ENCODE peak calls at places on chromosome 19, in four cellular contexts. V, X, C and F are unnamed samples.

GRCh38 chr19:42601811-42602443 is 7.2 kb upstream of the CEACAM8 start:
- DNase-seq in X (no peak), C (no peak), V (peak), F (peak)

GRCh38 chr19:18098891-18099622 is 1.5 kb downstream of the MAST3 start:
- DNase-seq in V (no peak), C (no peak), X (no peak), F (no peak)

GRCh38 chr19:31770220-31770619 is 421.0 kb upstream of the TSHZ3 start:
- DNase-seq in C (no peak), X (no peak), V (no peak), F (peak)

GRCh38 chr19:7916908-7917291 is 2.3 kb downstream of the TGFBR3L start:
- DNase-seq in X (no peak), C (no peak), V (no peak), F (no peak)

GRCh38 chr19:58117841-58118575 is 20.0 kb upstream of the ZSCAN18 start:
- DNase-seq in X (no peak), C (no peak), V (no peak), F (no peak)

GRCh38 chr19:51593138-51593890 is 22.2 kb downstream of the ZNF175 start:
- DNase-seq in V (no peak), C (no peak), X (peak), F (no peak)

GRCh38 chr19:15633122-15633521 is 7.6 kb upstream of the CYP4F3 start:
- DNase-seq in V (no peak), X (no peak), C (no peak), F (peak)

GRCh38 chr19:24049537-24049936 is 37.5 kb upstream of the ZNF254 start:
- DNase-seq in X (no peak), V (no peak), C (no peak), F (no peak)

GRCh38 chr19:4909172-4909896 is at the start of gene UHRF1:
- DNase-seq in X (peak), C (no peak), V (peak), F (peak)

GRCh38 chr19:47111081-47111589 is 2.4 kb downstream of the ZC3H4 start:
- DNase-seq in V (no peak), X (no peak), C (peak), F (peak)

GRCh38 chr19:18262917-18263316 is 11.3 kb downstream of the IQCN start:
- DNase-seq in X (no peak), C (no peak), V (no peak), F (peak)

GRCh38 chr19:38412961-38413360 is 10.1 kb downstream of the FAM98C start:
- DNase-seq in X (no peak), V (no peak), C (no peak), F (no peak)

GRCh38 chr19:31263317-31263716 is 85.9 kb downstream of the TSHZ3 start:
- DNase-seq in C (no peak), V (no peak), X (no peak), F (no peak)

GRCh38 chr19:22533761-22534160 is 100.4 kb upstream of the ZNF492 start:
- DNase-seq in V (no peak), X (no peak), C (no peak), F (no peak)

GRCh38 chr19:10575011-10575716 is 6.4 kb upstream of the CDKN2D start:
- DNase-seq in X (no peak), V (no peak), C (no peak), F (no peak)

GRCh38 chr19:52248256-52248655 is 21.1 kb upstream of the ZNF766 start:
- DNase-seq in V (peak), X (peak), C (peak), F (peak)

GRCh38 chr19:29596080-29596479 is 10.0 kb upstream of the POP4 start:
- DNase-seq in C (no peak), V (no peak), X (no peak), F (no peak)

GRCh38 chr19:41434450-41434849 is 5.3 kb downstream of the DMAC2 start:
- DNase-seq in C (no peak), V (no peak), X (no peak), F (no peak)

GRCh38 chr19:8370176-8371010 is 6.4 kb downstream of the ANGPTL4 start:
- DNase-seq in X (no peak), V (no peak), C (no peak), F (no peak)

GRCh38 chr19:53696951-53697350 is 65.2 kb downstream of the DPRX start:
- DNase-seq in X (no peak), C (no peak), V (no peak), F (no peak)

GRCh38 chr19:41224632-41225031 is 5.6 kb downstream of the AXL start:
- DNase-seq in X (no peak), C (no peak), V (no peak), F (no peak)

GRCh38 chr19:51448011-51448744 is 10.1 kb downstream of the SIGLEC8 start:
- DNase-seq in C (no peak), X (no peak), V (no peak), F (peak)

GRCh38 chr19:56119585-56119978 is 1.5 kb downstream of the ZNF787 start:
- DNase-seq in C (peak), V (peak), X (no peak), F (peak)

GRCh38 chr19:56121180-56122167 is at the start of gene ZNF787:
- DNase-seq in X (peak), C (peak), V (peak), F (peak)

GRCh38 chr19:31349160-31349881 is at the start of gene TSHZ3:
- DNase-seq in V (no peak), C (peak), X (peak), F (peak)

GRCh38 chr19:18118420-18119242 is 21.1 kb downstream of the MAST3 start:
- DNase-seq in C (no peak), X (no peak), V (no peak), F (no peak)

GRCh38 chr19:20661150-20661819 is at the start of gene ZNF626:
- DNase-seq in X (peak), V (peak), C (peak), F (no peak)

GRCh38 chr19:10292206-10292788 is 2.5 kb downstream of the ICAM5 start:
- DNase-seq in C (peak), V (peak), X (peak), F (peak)

GRCh38 chr19:52694921-52695320 is 39.9 kb downstream of the ZNF611 start:
- DNase-seq in X (no peak), V (no peak), C (no peak), F (no peak)

GRCh38 chr19:49889038-49889686 is 7.5 kb downstream of the IL4I1 start:
- DNase-seq in C (no peak), X (no peak), V (no peak), F (no peak)

GRCh38 chr19:22784051-22784450 is at the start of gene ZNF99:
- DNase-seq in C (no peak), V (no peak), X (no peak), F (no peak)

GRCh38 chr19:511101-511841 is 4.0 kb downstream of the TPGS1 start:
- DNase-seq in X (peak), V (no peak), C (peak), F (peak)

DNA sequence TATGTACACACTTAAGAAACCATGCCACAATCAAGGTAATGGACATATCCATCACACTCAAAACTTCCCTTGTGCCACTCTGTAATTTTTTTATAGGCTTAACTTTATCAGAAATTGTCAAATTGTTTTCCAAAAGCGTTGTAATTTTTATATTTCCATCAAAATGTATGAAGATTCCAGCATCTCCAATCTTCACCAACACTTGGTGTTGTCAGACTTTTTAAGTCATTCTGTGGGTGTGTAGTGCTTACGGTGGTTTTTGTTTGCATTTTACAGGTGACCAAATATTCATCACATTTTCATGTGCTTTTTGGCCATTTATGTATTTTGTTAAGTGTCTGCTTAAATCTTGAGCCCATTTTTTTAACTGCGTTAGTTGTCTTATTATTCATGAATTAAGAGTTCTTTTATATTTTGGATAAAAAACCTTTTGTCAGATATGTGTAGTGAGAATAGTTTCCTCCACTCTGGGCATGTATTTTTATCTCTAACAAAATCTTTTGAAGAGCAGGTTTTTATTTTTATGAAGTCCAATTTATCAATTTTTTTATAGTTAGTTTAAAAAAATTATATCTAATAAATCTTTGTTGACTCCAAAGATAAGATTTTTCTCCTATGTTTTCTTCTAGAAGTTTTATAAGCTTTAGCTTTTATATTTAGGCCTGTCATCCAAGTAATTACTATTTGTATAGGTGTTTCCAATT is 4.6 kb upstream of the ZNF45 start:
- DNase-seq in X (no peak), V (no peak), C (no peak), F (no peak)
- TF ChIP-seq MAX in X (no peak), V (no peak), C (no peak), F (no peak)

GRCh38 chr19:1984360-1984759 is 31.2 kb downstream of the BTBD2 start:
- DNase-seq in C (no peak), V (no peak), X (no peak), F (no peak)

GRCh38 chr19:1985588-1986356 is 29.7 kb downstream of the BTBD2 start:
- DNase-seq in V (no peak), X (no peak), C (no peak), F (peak)

GRCh38 chr19:1989513-1990229 is 25.8 kb downstream of the BTBD2 start:
- DNase-seq in X (no peak), C (no peak), V (no peak), F (no peak)

GRCh38 chr19:1987197-1988187 is 28.0 kb downstream of the BTBD2 start:
- DNase-seq in V (no peak), X (no peak), C (no peak), F (peak)

DNA sequence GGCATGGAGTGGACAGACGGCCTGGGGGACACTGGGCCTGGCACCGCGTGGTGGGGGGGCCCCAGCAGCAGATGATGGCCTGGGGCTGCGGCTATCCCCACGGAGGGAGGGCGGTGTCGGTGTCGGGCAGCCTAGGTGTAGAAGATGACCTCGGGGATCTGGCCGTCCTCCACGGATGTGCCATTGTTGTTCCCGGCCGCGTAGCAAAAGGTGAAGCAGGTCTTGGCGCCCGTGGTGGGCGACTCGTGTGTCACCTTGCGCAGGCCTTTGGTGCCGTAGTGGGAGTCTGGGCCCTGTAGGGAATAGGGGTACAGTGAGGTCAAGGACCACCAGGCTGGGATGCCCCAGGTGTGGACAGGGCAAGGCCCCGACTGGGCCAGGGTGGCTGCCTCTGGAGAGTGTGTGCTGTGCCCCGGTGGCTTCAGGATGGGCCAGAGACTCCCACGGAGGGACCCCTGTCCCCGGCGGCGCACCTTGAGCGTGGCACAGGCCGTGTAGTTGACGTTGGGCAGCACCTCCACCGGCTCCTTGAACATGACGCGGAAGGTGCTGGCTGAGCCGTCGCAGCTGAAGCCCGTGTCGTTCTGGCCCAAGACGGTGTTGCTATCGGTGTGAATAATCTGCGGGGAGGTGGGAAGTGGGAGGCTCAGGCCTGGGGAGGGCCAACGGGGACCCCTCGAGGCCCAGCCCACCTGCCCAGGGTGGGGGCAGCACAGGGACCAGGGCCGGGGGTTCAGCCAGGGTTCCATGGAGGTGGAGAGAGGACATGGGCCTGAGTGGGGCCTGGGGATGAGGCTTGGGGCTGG is 29.0 kb downstream of the BTBD2 start:
- DNase-seq in V (no peak), C (no peak), X (no peak), F (peak)
- TF ChIP-seq POLR2A in V (no peak), C (no peak), X (no peak), F (no peak)

GRCh38 chr19:2755448-2755705 is 15.6 kb upstream of the SLC39A3 start:
- DNase-seq in C (no peak), V (no peak), X (no peak), F (no peak)
- TF ChIP-seq MAX in C (no peak), V (no peak), X (no peak), F (no peak)

DNA sequence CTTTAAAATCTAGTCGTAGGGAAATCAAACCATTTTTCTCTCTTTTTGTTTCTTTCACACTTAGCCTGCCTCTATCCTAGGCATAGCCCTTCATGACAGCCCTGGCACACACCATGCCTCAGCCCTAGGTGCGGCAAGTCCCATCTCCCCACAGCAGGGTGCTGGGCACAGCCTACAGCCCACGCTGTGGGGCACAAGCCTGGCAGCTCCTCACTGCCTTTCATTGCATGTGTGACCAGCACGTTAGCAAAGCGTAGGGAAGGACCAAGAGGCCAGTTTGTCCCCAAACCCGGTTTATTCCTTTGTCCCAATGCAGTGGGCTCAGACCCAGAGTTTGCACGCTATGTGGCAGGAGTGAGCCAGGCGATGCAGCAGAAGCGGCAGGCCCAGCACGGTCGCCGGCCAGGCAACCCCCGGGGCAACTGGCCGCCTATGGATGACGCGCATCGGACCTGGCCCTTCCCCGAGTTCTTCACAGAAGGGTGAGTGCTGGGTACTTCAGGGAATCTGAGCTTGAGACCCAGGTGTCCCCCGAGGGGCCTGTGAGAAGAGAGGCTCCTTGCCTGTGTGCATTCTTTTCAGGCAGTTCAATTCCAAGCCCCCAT is 17.3 kb upstream of the GPI start:
- DNase-seq in X (no peak), C (no peak), V (no peak), F (no peak)
- TF ChIP-seq POLR2A in X (no peak), C (no peak), V (no peak), F (no peak)